ENCODE peak calls at places on chromosome 2, in seven cellular contexts. J, H, V, L, E, A and T are unnamed samples.

GRCh38 chr2:40579247-40579646 is 127.4 kb upstream of the SLC8A1 start:
- DNase-seq in L (peak), H (no peak), E (no peak), V (no peak), A (peak), J (no peak), T (no peak)

GRCh38 chr2:186347472-186347871 is 138.6 kb upstream of the ZC3H15 start:
- DNase-seq in L (peak), H (no peak), A (no peak), J (no peak), E (no peak), V (no peak), T (no peak)

GRCh38 chr2:235418918-235419317 is 74.9 kb upstream of the AGAP1 start:
- DNase-seq in E (no peak), V (no peak), A (no peak), L (peak), H (no peak), J (no peak), T (no peak)

GRCh38 chr2:10239561-10239967 is 63.1 kb upstream of the HPCAL1 start:
- DNase-seq in H (peak), L (no peak), V (no peak), A (no peak), E (no peak), J (peak), T (no peak)

GRCh38 chr2:200479617-200480292 is 30.1 kb downstream of the KCTD18 start:
- DNase-seq in H (no peak), V (no peak), L (peak), J (no peak), A (peak), E (no peak), T (no peak)

GRCh38 chr2:145597011-145597410 is 1077.1 kb upstream of the ZEB2 start:
- DNase-seq in L (no peak), V (no peak), J (no peak), H (no peak), A (no peak), E (no peak), T (no peak)

GRCh38 chr2:65057391-65058052 is 1.3 kb downstream of the CEP68 start:
- DNase-seq in H (no peak), A (peak), L (peak), J (peak), E (peak), V (peak), T (peak)

GRCh38 chr2:172131713-172132555 is 29.2 kb upstream of the DLX2 start:
- DNase-seq in V (no peak), L (no peak), J (no peak), E (no peak), A (no peak), H (no peak), T (no peak)

GRCh38 chr2:227377461-227378351 is 1.4 kb downstream of the TM4SF20 start:
- DNase-seq in E (no peak), V (no peak), H (no peak), A (no peak), J (no peak), L (no peak), T (no peak)

GRCh38 chr2:171158790-171159325 is 1.8 kb downstream of the TLK1 start:
- DNase-seq in V (no peak), E (no peak), A (no peak), H (no peak), L (no peak), J (no peak), T (no peak)

GRCh38 chr2:196804381-196804780 is 4.8 kb downstream of the C2orf66 start:
- DNase-seq in H (no peak), J (no peak), V (no peak), L (no peak), A (no peak), E (no peak), T (no peak)

GRCh38 chr2:227406177-227407031 is 18.7 kb upstream of the SCYGR1 start:
- DNase-seq in H (peak), E (peak), V (no peak), A (peak), J (peak), L (peak), T (peak)

GRCh38 chr2:53460347-53460746 is 307.3 kb upstream of the CHAC2 start:
- DNase-seq in L (no peak), J (no peak), H (no peak), E (no peak), A (no peak), V (no peak), T (no peak)

GRCh38 chr2:176182671-176183070 is 5.8 kb upstream of the HOXD1 start:
- DNase-seq in J (no peak), L (no peak), E (no peak), V (no peak), A (no peak), H (no peak), T (no peak)

GRCh38 chr2:112645396-112646101 is at the start of gene SLC20A1:
- DNase-seq in E (peak), L (peak), H (peak), J (peak), V (peak), A (peak), T (peak)

GRCh38 chr2:62198237-62198633 is 2.3 kb downstream of the B3GNT2 start:
- DNase-seq in H (no peak), E (no peak), L (no peak), A (no peak), J (peak), V (no peak), T (no peak)

GRCh38 chr2:150332378-150332777 is 155.1 kb downstream of the RND3 start:
- DNase-seq in L (no peak), V (no peak), A (no peak), E (no peak), H (no peak), J (no peak), T (no peak)

GRCh38 chr2:215750763-215751162 is 262.6 kb downstream of the MREG start:
- DNase-seq in H (no peak), A (no peak), J (no peak), L (no peak), V (no peak), E (no peak), T (no peak)

GRCh38 chr2:159996792-159997546 is 65.4 kb downstream of the PLA2R1 start:
- DNase-seq in E (no peak), J (no peak), A (peak), H (no peak), V (no peak), L (peak), T (no peak)

GRCh38 chr2:73827018-73827417 is 1.7 kb upstream of the STAMBP start:
- DNase-seq in L (peak), V (no peak), H (no peak), E (no peak), J (peak), A (peak), T (no peak)

GRCh38 chr2:217650229-217650628 is 352.6 kb downstream of the TNS1 start:
- DNase-seq in H (no peak), L (no peak), J (no peak), E (no peak), V (no peak), A (no peak), T (no peak)

GRCh38 chr2:200040251-200040650 is 84.9 kb downstream of the MAIP1 start:
- DNase-seq in E (no peak), A (peak), L (no peak), H (no peak), J (no peak), V (no peak), T (no peak)

GRCh38 chr2:132522901-132523300 is 106.3 kb downstream of the GPR39 start:
- DNase-seq in V (no peak), H (no peak), E (no peak), A (no peak), L (no peak), J (no peak), T (no peak)

GRCh38 chr2:44938287-44939073 is 3.0 kb upstream of the SIX3 start:
- DNase-seq in E (no peak), A (no peak), V (no peak), L (no peak), J (peak), H (no peak), T (no peak)

GRCh38 chr2:26299488-26300092 is 46.4 kb upstream of the SELENOI start:
- DNase-seq in L (peak), V (no peak), E (peak), A (peak), H (no peak), J (peak), T (no peak)

GRCh38 chr2:232624554-232624842 is 8.9 kb upstream of the EFHD1 start:
- DNase-seq in E (peak), J (no peak), A (no peak), L (no peak), V (no peak), H (no peak), T (no peak)

GRCh38 chr2:225022188-225022587 is 20.1 kb downstream of the DOCK10 start:
- DNase-seq in H (no peak), E (no peak), L (no peak), A (no peak), V (no peak), J (no peak), T (no peak)

GRCh38 chr2:26959320-26959719 is 11.1 kb upstream of the MAPRE3 start:
- DNase-seq in H (no peak), A (no peak), E (no peak), V (no peak), J (peak), L (no peak), T (no peak)

GRCh38 chr2:39587168-39587567 is 78.5 kb upstream of the TMEM178A start:
- DNase-seq in J (no peak), A (no peak), L (no peak), H (no peak), E (no peak), V (no peak), T (no peak)

GRCh38 chr2:152336854-152337510 is 2.0 kb downstream of the FMNL2 start:
- DNase-seq in L (peak), V (no peak), J (peak), A (peak), H (no peak), E (no peak), T (no peak)

GRCh38 chr2:110991951-110992350 is 128.8 kb upstream of the BCL2L11 start:
- DNase-seq in V (no peak), J (no peak), E (no peak), H (no peak), A (no peak), L (no peak), T (no peak)

GRCh38 chr2:182980115-182980514 is 58.1 kb downstream of the NCKAP1 start:
- DNase-seq in J (peak), L (peak), H (no peak), V (no peak), A (peak), E (peak), T (peak)

GRCh38 chr2:167140330-167140729 is 252.1 kb downstream of the XIRP2 start:
- DNase-seq in L (no peak), H (no peak), J (no peak), A (no peak), E (no peak), V (no peak), T (no peak)

GRCh38 chr2:69567157-69567908 is 76.2 kb downstream of the AAK1 start:
- DNase-seq in H (no peak), A (no peak), E (no peak), J (no peak), L (peak), V (no peak), T (no peak)

GRCh38 chr2:221532641-221533040 is 39.5 kb downstream of the EPHA4 start:
- DNase-seq in L (no peak), J (no peak), E (no peak), H (no peak), A (no peak), V (no peak), T (no peak)

GRCh38 chr2:168454737-168455691 is 1.1 kb upstream of the CERS6 start:
- DNase-seq in E (no peak), J (peak), H (no peak), A (no peak), V (no peak), L (no peak), T (no peak)

GRCh38 chr2:460861-461260 is 173.0 kb upstream of the ALKAL2 start:
- DNase-seq in J (peak), E (peak), V (peak), L (no peak), A (no peak), H (no peak), T (no peak)

GRCh38 chr2:213868526-213868925 is 542.3 kb upstream of the VWC2L start:
- DNase-seq in V (no peak), L (no peak), J (no peak), H (no peak), A (no peak), E (no peak), T (no peak)

GRCh38 chr2:601387-601698 is 75.9 kb downstream of the TMEM18 start:
- DNase-seq in A (no peak), L (no peak), E (no peak), V (no peak), J (no peak), H (no peak), T (no peak)

GRCh38 chr2:148020036-148020357 is 540 bp downstream of the ORC4 start:
- DNase-seq in E (peak), J (peak), A (peak), L (peak), V (no peak), H (no peak), T (peak)

GRCh38 chr2:148021059-148021985 is at the start of gene MBD5:
- DNase-seq in E (peak), V (peak), H (no peak), J (peak), A (peak), L (peak), T (peak)

GRCh38 chr2:148022351-148022750 is 1.5 kb downstream of the MBD5 start:
- DNase-seq in J (no peak), H (no peak), V (no peak), L (no peak), A (peak), E (no peak), T (no peak)

GRCh38 chr2:148022882-148023281 is 2.0 kb downstream of the MBD5 start:
- DNase-seq in L (no peak), H (no peak), E (no peak), A (no peak), V (no peak), J (no peak), T (no peak)

GRCh38 chr2:148020358-148021058 is at the start of gene ORC4:
- DNase-seq in E (peak), V (peak), J (peak), H (peak), L (peak), A (peak), T (peak)
- TF ChIP-seq CTCF in E (peak), V (no peak), J (peak), H (no peak), L (peak), A (peak), T (peak)

GRCh38 chr2:240353944-240354343 is 81.5 kb upstream of the GPC1 start:
- DNase-seq in H (no peak), L (no peak), A (no peak), V (no peak), E (no peak), J (no peak), T (no peak)
- TF ChIP-seq CTCF in H (no peak), L (no peak), A (no peak), V (no peak), E (no peak), J (no peak), T (no peak)

GRCh38 chr2:174344716-174345472 is 10.1 kb downstream of the SP9 start:
- DNase-seq in A (peak), J (peak), V (no peak), E (peak), H (no peak), L (peak), T (no peak)
- TF ChIP-seq CTCF in A (no peak), J (peak), V (peak), E (peak), H (peak), L (peak), T (peak)

GRCh38 chr2:96528680-96529375 is 7.7 kb upstream of the ARID5A start:
- DNase-seq in J (no peak), V (no peak), H (peak), E (no peak), A (no peak), L (no peak), T (no peak)

GRCh38 chr2:96526615-96527014 is 9.9 kb upstream of the ARID5A start:
- DNase-seq in J (no peak), L (no peak), H (peak), V (no peak), A (no peak), E (no peak), T (no peak)

GRCh38 chr2:96527990-96528679 is 8.4 kb upstream of the ARID5A start:
- DNase-seq in V (peak), L (peak), J (peak), E (peak), H (peak), A (peak), T (no peak)

GRCh38 chr2:96526101-96526591 is 10.4 kb upstream of the ARID5A start:
- DNase-seq in V (no peak), J (no peak), E (no peak), L (no peak), H (no peak), A (no peak), T (no peak)

DNA sequence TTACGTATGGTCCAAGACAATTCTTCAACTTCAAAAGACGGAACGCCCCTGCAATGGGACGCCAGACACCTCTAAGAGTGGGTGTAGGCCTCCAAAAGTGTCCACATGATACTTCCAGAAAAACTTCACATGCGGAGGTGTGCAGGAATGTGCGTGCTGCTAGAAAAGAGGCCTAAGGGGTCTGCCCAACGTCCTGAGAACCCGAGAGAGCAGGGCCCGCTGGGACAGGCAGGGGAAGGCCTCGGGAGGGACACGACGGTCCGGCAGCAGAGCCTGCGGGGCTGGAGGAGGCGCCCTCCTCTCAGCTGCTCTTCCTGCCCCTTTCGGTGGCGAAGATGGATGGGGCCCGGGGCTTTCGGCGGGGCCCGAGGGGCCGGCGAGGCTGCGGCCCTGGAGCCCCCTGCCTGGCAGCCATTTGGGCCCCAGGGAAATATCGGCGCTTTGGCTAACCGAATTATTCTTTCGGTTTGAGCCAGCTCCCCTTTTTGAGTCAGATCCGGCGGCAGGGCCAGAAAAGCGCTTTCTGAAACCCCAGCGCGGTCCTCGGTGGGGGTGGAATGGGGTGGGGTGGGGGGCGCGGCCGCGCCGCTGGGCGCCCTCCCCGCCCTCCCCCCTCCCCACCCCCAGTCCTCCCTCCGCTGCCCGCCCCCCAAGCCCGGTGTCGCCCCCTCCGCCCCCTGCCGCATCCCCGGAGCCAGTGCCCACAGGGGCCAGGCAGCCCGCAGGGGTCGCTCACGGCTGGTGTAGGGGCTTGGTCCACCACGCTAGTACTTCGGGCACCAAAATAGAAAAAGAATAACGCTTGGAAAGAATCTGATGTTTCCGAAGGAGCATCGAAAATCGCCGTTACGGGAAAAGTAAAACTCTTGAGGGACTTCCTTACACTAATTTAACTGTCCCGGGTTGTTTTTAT is 9.2 kb upstream of the ARID5A start:
- DNase-seq in V (peak), L (peak), E (peak), H (peak), A (peak), J (peak), T (peak)
- TF ChIP-seq CTCF in V (peak), L (peak), E (peak), H (peak), A (peak), J (peak), T (peak)

GRCh38 chr2:99187011-99187410 is 6.0 kb downstream of the MRPL30 start:
- DNase-seq in L (no peak), H (no peak), J (no peak), E (no peak), V (no peak), A (no peak), T (no peak)

GRCh38 chr2:99184811-99185210 is 3.8 kb downstream of the MRPL30 start:
- DNase-seq in J (no peak), L (no peak), V (no peak), A (no peak), H (no peak), E (no peak), T (no peak)

GRCh38 chr2:99188357-99188756 is 7.4 kb downstream of the MRPL30 start:
- DNase-seq in H (no peak), V (no peak), L (no peak), A (no peak), E (no peak), J (no peak), T (no peak)

GRCh38 chr2:99190548-99190947 is 9.6 kb downstream of the MRPL30 start:
- DNase-seq in H (no peak), V (no peak), A (no peak), J (no peak), L (no peak), E (no peak), T (no peak)
- TF ChIP-seq CTCF in H (no peak), V (no peak), A (no peak), J (peak), L (no peak), E (no peak), T (no peak)

DNA sequence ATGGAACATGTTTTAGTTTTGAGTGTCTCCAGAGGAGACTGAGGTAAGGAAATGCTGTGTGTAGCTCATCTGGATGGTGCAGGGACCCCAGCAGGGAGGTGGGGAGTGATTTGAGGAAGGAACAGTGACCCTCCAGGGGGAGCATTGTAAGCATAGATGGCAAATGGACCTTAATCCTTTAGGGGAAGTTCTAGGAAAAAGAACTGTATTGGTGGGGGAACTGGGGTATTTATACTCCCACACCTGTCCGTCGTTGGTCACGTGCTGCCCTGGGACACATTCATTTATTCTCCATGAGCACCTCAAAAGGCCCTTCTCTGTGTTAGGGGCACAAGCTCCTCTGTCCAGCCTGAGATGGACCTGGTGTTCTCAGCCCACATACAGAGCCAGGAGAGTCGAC is 233.9 kb upstream of the HDAC4 start:
- DNase-seq in H (no peak), J (no peak), A (no peak), E (no peak), L (no peak), V (no peak), T (no peak)
- TF ChIP-seq CTCF in H (no peak), J (no peak), A (no peak), E (no peak), L (no peak), V (no peak), T (no peak)

GRCh38 chr2:203404996-203405395 is 76.8 kb downstream of the ABI2 start:
- DNase-seq in V (no peak), L (peak), H (no peak), E (no peak), A (peak), J (no peak), T (no peak)
- TF ChIP-seq CTCF in V (no peak), L (no peak), H (no peak), E (no peak), A (no peak), J (no peak), T (no peak)